ENCODE peak calls at places on chromosomes 7 and 10, in eight cellular contexts. X, M, F, K, H, Z, Y and S are unnamed samples.

GRCh38 chr7:45033931-45034290 is 33.9 kb downstream of the CCM2 start:
- DNase-seq in X (no peak), M (no peak), F (no peak), K (no peak), H (peak; percentile 42), Z (peak; percentile 64), Y (peak; percentile 62), S (no peak)

GRCh38 chr7:28536259-28536658 is 123.9 kb downstream of the CREB5 start:
- DNase-seq in X (no peak), M (no peak), F (no peak), K (no peak), H (peak; percentile 51), Z (no peak), Y (peak; percentile 56), S (no peak)

GRCh38 chr10:96998329-96998888 is 166.3 kb downstream of the LCOR start:
- DNase-seq in X (no peak), M (no peak), F (no peak), K (peak; percentile 72), H (peak; percentile 36), Z (no peak), Y (no peak), S (no peak)

GRCh38 chr7:16084370-16084769 is 337.0 kb downstream of the CRPPA start:
- DNase-seq in X (no peak), M (peak; percentile 39), F (no peak), K (no peak), H (no peak), Z (no peak), Y (no peak), S (no peak)

GRCh38 chr7:19119901-19120486 is 2.6 kb upstream of the TWIST1 start:
- DNase-seq in X (no peak), M (no peak), F (no peak), K (no peak), H (no peak), Z (no peak), Y (no peak), S (no peak)

GRCh38 chr7:584122-584465 is 64.4 kb upstream of the PDGFA start:
- DNase-seq in X (no peak), M (no peak), F (peak; percentile 95), K (no peak), H (no peak), Z (no peak), Y (peak; percentile 54), S (no peak)

GRCh38 chr7:108014747-108015682 is 12.1 kb upstream of the LAMB1 start:
- DNase-seq in X (no peak), M (no peak), F (no peak), K (peak; percentile 47), H (no peak), Z (no peak), Y (no peak), S (peak; percentile 34)

GRCh38 chr10:79316671-79317431 is 30.4 kb upstream of the PPIF start:
- DNase-seq in X (no peak), M (no peak), F (peak; percentile 34), K (no peak), H (no peak), Z (no peak), Y (peak; percentile 49), S (no peak)

GRCh38 chr7:98556288-98556687 is 60.8 kb upstream of the NPTX2 start:
- DNase-seq in X (no peak), M (peak; percentile 34), F (no peak), K (no peak), H (no peak), Z (no peak), Y (no peak), S (no peak)

GRCh38 chr7:1706721-1707613 is 36.9 kb downstream of the ELFN1 start:
- DNase-seq in X (no peak), M (no peak), F (peak; percentile 6), K (no peak), H (no peak), Z (peak; percentile 32), Y (no peak), S (no peak)

GRCh38 chr10:76049581-76050290 is 618.3 kb downstream of the LRMDA start:
- DNase-seq in X (no peak), M (no peak), F (no peak), K (no peak), H (no peak), Z (no peak), Y (no peak), S (no peak)

GRCh38 chr10:123512881-123513822 is 153.0 kb upstream of the GPR26 start:
- DNase-seq in X (no peak), M (no peak), F (no peak), K (no peak), H (no peak), Z (no peak), Y (no peak), S (no peak)

GRCh38 chr10:11016959-11017574 is 605 bp upstream of the CELF2 start:
- DNase-seq in X (no peak), M (peak; percentile 17), F (no peak), K (no peak), H (no peak), Z (no peak), Y (no peak), S (no peak)